ENCODE peak calls at places on chromosomes 1 and 21, in ten cellular contexts. One of them, this sample, is unnamed. For H3K4me1, the result is how much of the 10 kb centered on the place peaks cover.

GRCh38 chr21:38958940-38959685 is 153.4 kb downstream of the ETS2 start:
- DNase-seq in endodermal cell: no peak
- DNase-seq in heart left ventricle: peak
- DNase-seq in H9: no peak
- DNase-seq in body of pancreas: peak
- DNase-seq in Peyer's patch: peak
- DNase-seq in neural progenitor cell: no peak
- DNase-seq in esophagus muscularis mucosa: no peak
- DNase-seq in testis: peak
- DNase-seq in left ventricle myocardium inferior: no peak
- DNase-seq in this sample: no peak

GRCh38 chr1:244326757-244327156 is 125.0 kb downstream of the ADSS2 start:
- DNase-seq in endodermal cell: no peak
- DNase-seq in esophagus muscularis mucosa: no peak
- DNase-seq in testis: no peak
- DNase-seq in Peyer's patch: no peak
- DNase-seq in H9: peak
- DNase-seq in left ventricle myocardium inferior: no peak
- DNase-seq in body of pancreas: no peak
- DNase-seq in heart left ventricle: no peak
- DNase-seq in neural progenitor cell: no peak
- DNase-seq in this sample: no peak

GRCh38 chr1:119181236-119181635 is 40.8 kb upstream of the WARS2 start:
- DNase-seq in esophagus muscularis mucosa: no peak
- DNase-seq in Peyer's patch: no peak
- DNase-seq in endodermal cell: no peak
- DNase-seq in left ventricle myocardium inferior: no peak
- DNase-seq in body of pancreas: no peak
- DNase-seq in testis: no peak
- DNase-seq in H9: no peak
- DNase-seq in neural progenitor cell: no peak
- DNase-seq in heart left ventricle: no peak
- DNase-seq in this sample: no peak

GRCh38 chr1:113684153-113684541 is 75.1 kb downstream of the PHTF1 start:
- DNase-seq in heart left ventricle: peak
- DNase-seq in endodermal cell: no peak
- DNase-seq in Peyer's patch: no peak
- DNase-seq in neural progenitor cell: no peak
- DNase-seq in body of pancreas: peak
- DNase-seq in left ventricle myocardium inferior: peak
- DNase-seq in H9: no peak
- DNase-seq in testis: peak
- DNase-seq in esophagus muscularis mucosa: no peak
- DNase-seq in this sample: no peak

GRCh38 chr1:87334351-87335174 is 5.9 kb downstream of the LMO4 start:
- DNase-seq in left ventricle myocardium inferior: no peak
- DNase-seq in neural progenitor cell: peak
- DNase-seq in endodermal cell: peak
- DNase-seq in Peyer's patch: no peak
- DNase-seq in H9: peak
- DNase-seq in testis: peak
- DNase-seq in esophagus muscularis mucosa: no peak
- DNase-seq in heart left ventricle: no peak
- DNase-seq in body of pancreas: no peak
- DNase-seq in this sample: no peak

GRCh38 chr1:15246960-15247614 is at the start of gene FHAD1:
- DNase-seq in neural progenitor cell: peak
- DNase-seq in heart left ventricle: peak
- DNase-seq in testis: peak
- DNase-seq in body of pancreas: peak
- DNase-seq in Peyer's patch: peak
- DNase-seq in H9: peak
- DNase-seq in esophagus muscularis mucosa: peak
- DNase-seq in left ventricle myocardium inferior: peak
- DNase-seq in endodermal cell: peak
- DNase-seq in this sample: no peak

GRCh38 chr1:32716312-32717126 is 13.9 kb upstream of the SYNC start:
- DNase-seq in Peyer's patch: peak
- DNase-seq in H9: peak
- DNase-seq in body of pancreas: peak
- DNase-seq in neural progenitor cell: peak
- DNase-seq in esophagus muscularis mucosa: no peak
- DNase-seq in endodermal cell: peak
- DNase-seq in heart left ventricle: peak
- DNase-seq in left ventricle myocardium inferior: peak
- DNase-seq in testis: peak
- DNase-seq in this sample: no peak

GRCh38 chr1:27634166-27634981 is 611 bp downstream of the FGR start:
- DNase-seq in endodermal cell: peak
- DNase-seq in esophagus muscularis mucosa: no peak
- DNase-seq in H9: no peak
- DNase-seq in body of pancreas: peak
- DNase-seq in left ventricle myocardium inferior: peak
- DNase-seq in testis: no peak
- DNase-seq in heart left ventricle: peak
- DNase-seq in Peyer's patch: no peak
- DNase-seq in neural progenitor cell: peak
- DNase-seq in this sample: peak

GRCh38 chr1:205458777-205459566 is 3.1 kb upstream of the BLACAT1 start:
- DNase-seq in left ventricle myocardium inferior: no peak
- DNase-seq in heart left ventricle: peak
- DNase-seq in neural progenitor cell: peak
- DNase-seq in Peyer's patch: no peak
- DNase-seq in H9: peak
- DNase-seq in esophagus muscularis mucosa: no peak
- DNase-seq in endodermal cell: peak
- DNase-seq in body of pancreas: peak
- DNase-seq in testis: no peak
- DNase-seq in this sample: no peak

GRCh38 chr1:91650764-91651163 is 150.1 kb downstream of the CDC7 start:
- DNase-seq in esophagus muscularis mucosa: peak
- DNase-seq in testis: peak
- DNase-seq in Peyer's patch: no peak
- DNase-seq in H9: no peak
- DNase-seq in body of pancreas: peak
- DNase-seq in left ventricle myocardium inferior: peak
- DNase-seq in heart left ventricle: peak
- DNase-seq in endodermal cell: no peak
- DNase-seq in neural progenitor cell: no peak
- DNase-seq in this sample: peak

DNA sequence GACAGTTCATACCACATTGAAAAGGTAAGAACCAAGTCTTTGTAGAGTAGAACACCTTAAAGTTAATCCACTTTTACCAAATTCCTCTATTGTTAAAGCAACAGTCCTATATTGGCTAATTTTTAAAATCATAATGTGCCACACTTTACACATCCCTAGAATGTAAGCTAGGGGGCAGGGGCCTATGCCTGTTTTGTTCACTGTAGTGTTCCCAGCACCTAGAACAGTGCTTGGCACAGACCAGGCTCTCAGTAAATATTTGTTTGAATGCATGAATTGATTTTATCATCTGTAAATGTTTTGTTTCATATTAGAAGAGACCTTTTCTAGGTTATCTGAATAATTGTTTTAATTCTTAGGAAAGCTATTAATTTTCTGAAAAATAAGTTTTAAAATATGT is 9.1 kb downstream of the SMAP2 start:
- DNase-seq in endodermal cell: no peak
- DNase-seq in body of pancreas: peak
- DNase-seq in esophagus muscularis mucosa: no peak
- DNase-seq in testis: no peak
- DNase-seq in Peyer's patch: no peak
- DNase-seq in H9: no peak
- DNase-seq in heart left ventricle: no peak
- DNase-seq in neural progenitor cell: no peak
- DNase-seq in left ventricle myocardium inferior: no peak
- DNase-seq in this sample: no peak
- H3K4me1 ChIP-seq in endodermal cell: under half
- H3K4me1 ChIP-seq in body of pancreas: half or more
- H3K4me1 ChIP-seq in esophagus muscularis mucosa: under half
- H3K4me1 ChIP-seq in testis: under half
- H3K4me1 ChIP-seq in Peyer's patch: under half
- H3K4me1 ChIP-seq in H9: under half
- H3K4me1 ChIP-seq in heart left ventricle: under half
- H3K4me1 ChIP-seq in neural progenitor cell: under half
- H3K4me1 ChIP-seq in left ventricle myocardium inferior: half or more
- H3K4me1 ChIP-seq in this sample: under half

DNA sequence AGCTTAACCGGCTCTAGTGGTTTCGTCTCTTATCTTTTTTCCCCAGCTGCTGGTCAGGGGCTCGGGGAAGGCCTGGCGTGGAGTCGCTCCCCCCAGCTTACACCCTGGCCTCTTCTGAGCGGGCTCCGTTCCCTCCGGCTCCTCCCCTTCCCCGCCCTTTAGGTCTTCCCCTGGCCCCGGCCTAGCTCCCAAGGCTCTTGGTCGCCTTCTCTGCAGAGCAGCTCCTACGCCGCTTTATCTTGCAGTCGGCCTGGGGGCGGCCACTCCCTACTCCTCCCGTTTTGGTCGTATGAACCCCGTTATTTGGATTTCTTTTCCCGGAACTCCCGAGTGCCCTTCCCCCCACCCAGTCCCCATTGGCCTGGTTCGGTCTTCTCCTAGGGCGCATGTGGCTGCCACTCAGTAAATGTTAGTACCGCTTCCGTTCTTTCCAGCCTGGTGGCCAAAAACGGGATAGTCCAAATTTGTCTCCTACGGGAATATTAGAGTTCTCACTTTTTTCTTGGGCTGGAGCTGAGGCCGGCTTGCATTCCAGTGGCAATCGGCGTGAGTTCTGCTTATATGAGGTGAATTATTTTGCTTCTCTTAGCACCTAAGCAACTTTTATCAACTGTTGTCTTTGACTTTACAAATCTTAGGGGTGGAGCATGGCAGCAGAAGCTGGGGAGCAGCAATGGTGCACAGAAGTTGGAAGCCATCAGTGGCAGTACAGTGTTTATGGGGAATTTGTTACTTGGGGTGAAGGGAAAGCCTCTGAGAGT is 474 bp downstream of the THRAP3 start:
- DNase-seq in heart left ventricle: peak
- DNase-seq in neural progenitor cell: peak
- DNase-seq in esophagus muscularis mucosa: peak
- DNase-seq in left ventricle myocardium inferior: no peak
- DNase-seq in H9: peak
- DNase-seq in testis: no peak
- DNase-seq in Peyer's patch: no peak
- DNase-seq in endodermal cell: peak
- DNase-seq in body of pancreas: peak
- DNase-seq in this sample: peak
- TF ChIP-seq CTCF in heart left ventricle: peak
- TF ChIP-seq CTCF in neural progenitor cell: peak
- TF ChIP-seq CTCF in esophagus muscularis mucosa: peak
- TF ChIP-seq CTCF in left ventricle myocardium inferior: peak
- TF ChIP-seq CTCF in H9: peak
- TF ChIP-seq CTCF in testis: peak
- TF ChIP-seq CTCF in Peyer's patch: peak
- TF ChIP-seq CTCF in endodermal cell: peak
- TF ChIP-seq CTCF in body of pancreas: no peak
- TF ChIP-seq CTCF in this sample: peak

GRCh38 chr1:56551691-56552090 is 27.7 kb downstream of the PLPP3 start:
- DNase-seq in endodermal cell: no peak
- DNase-seq in esophagus muscularis mucosa: no peak
- DNase-seq in neural progenitor cell: no peak
- DNase-seq in testis: no peak
- DNase-seq in left ventricle myocardium inferior: no peak
- DNase-seq in body of pancreas: no peak
- DNase-seq in heart left ventricle: no peak
- DNase-seq in H9: no peak
- DNase-seq in Peyer's patch: no peak
- DNase-seq in this sample: no peak
- H3K4me1 ChIP-seq in endodermal cell: under half
- H3K4me1 ChIP-seq in esophagus muscularis mucosa: half or more
- H3K4me1 ChIP-seq in neural progenitor cell: half or more
- H3K4me1 ChIP-seq in testis: under half
- H3K4me1 ChIP-seq in left ventricle myocardium inferior: half or more
- H3K4me1 ChIP-seq in body of pancreas: half or more
- H3K4me1 ChIP-seq in heart left ventricle: under half
- H3K4me1 ChIP-seq in H9: under half
- H3K4me1 ChIP-seq in Peyer's patch: under half
- H3K4me1 ChIP-seq in this sample: under half

GRCh38 chr1:12051361-12051760 is 11.7 kb upstream of the TNFRSF8 start:
- DNase-seq in esophagus muscularis mucosa: no peak
- DNase-seq in heart left ventricle: no peak
- DNase-seq in body of pancreas: no peak
- DNase-seq in H9: no peak
- DNase-seq in endodermal cell: no peak
- DNase-seq in neural progenitor cell: no peak
- DNase-seq in left ventricle myocardium inferior: no peak
- DNase-seq in testis: no peak
- DNase-seq in Peyer's patch: no peak
- DNase-seq in this sample: no peak

GRCh38 chr1:12055259-12055658 is 7.8 kb upstream of the TNFRSF8 start:
- DNase-seq in H9: no peak
- DNase-seq in Peyer's patch: no peak
- DNase-seq in body of pancreas: no peak
- DNase-seq in heart left ventricle: no peak
- DNase-seq in left ventricle myocardium inferior: no peak
- DNase-seq in endodermal cell: no peak
- DNase-seq in neural progenitor cell: no peak
- DNase-seq in esophagus muscularis mucosa: no peak
- DNase-seq in testis: no peak
- DNase-seq in this sample: no peak

GRCh38 chr1:12052008-12052573 is 11.0 kb upstream of the TNFRSF8 start:
- DNase-seq in H9: peak
- DNase-seq in heart left ventricle: peak
- DNase-seq in body of pancreas: peak
- DNase-seq in esophagus muscularis mucosa: no peak
- DNase-seq in testis: peak
- DNase-seq in neural progenitor cell: no peak
- DNase-seq in left ventricle myocardium inferior: peak
- DNase-seq in endodermal cell: peak
- DNase-seq in Peyer's patch: no peak
- DNase-seq in this sample: peak

GRCh38 chr1:12053752-12054548 is 9.2 kb upstream of the TNFRSF8 start:
- DNase-seq in neural progenitor cell: no peak
- DNase-seq in left ventricle myocardium inferior: no peak
- DNase-seq in testis: no peak
- DNase-seq in esophagus muscularis mucosa: no peak
- DNase-seq in body of pancreas: no peak
- DNase-seq in heart left ventricle: no peak
- DNase-seq in endodermal cell: no peak
- DNase-seq in H9: no peak
- DNase-seq in Peyer's patch: no peak
- DNase-seq in this sample: no peak

DNA sequence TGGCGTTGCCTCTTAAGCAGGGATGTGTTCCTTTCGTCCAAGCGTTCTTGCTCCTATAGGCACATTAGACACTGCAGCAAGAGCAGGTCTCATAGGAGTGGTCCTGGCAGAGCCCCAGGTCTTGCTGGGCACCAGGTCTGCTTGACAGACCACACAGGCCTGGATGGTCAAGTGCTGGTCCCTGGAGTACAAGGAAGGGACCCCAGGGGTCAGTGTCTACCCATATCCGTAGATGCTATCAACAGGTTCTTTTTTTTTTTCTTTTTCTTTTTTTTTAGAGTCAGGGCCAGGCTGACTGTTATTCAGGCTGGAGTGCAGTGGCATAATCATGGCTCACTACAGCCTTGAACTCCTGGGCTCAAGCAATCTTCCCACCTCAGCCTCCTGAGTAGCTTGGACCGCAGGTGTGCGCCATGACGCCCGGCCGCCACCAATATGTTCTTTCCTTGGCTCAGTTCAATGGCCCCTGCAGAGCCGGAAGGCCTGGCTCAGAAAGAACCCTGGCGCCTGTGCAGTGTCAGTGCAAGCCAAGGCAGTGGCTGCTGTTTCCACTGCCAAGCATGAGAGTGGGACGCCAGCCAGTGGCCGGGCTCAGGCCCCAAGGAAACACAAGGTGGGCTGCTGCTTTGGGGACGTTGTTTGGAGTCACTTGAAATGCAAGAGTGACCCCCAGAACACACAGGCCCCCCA is 10.0 kb upstream of the TNFRSF8 start:
- DNase-seq in Peyer's patch: no peak
- DNase-seq in left ventricle myocardium inferior: peak
- DNase-seq in endodermal cell: peak
- DNase-seq in H9: no peak
- DNase-seq in testis: peak
- DNase-seq in body of pancreas: no peak
- DNase-seq in neural progenitor cell: no peak
- DNase-seq in heart left ventricle: peak
- DNase-seq in esophagus muscularis mucosa: no peak
- DNase-seq in this sample: peak
- TF ChIP-seq CTCF in Peyer's patch: no peak
- TF ChIP-seq CTCF in left ventricle myocardium inferior: peak
- TF ChIP-seq CTCF in endodermal cell: peak
- TF ChIP-seq CTCF in H9: peak
- TF ChIP-seq CTCF in testis: no peak
- TF ChIP-seq CTCF in body of pancreas: no peak
- TF ChIP-seq CTCF in neural progenitor cell: no peak
- TF ChIP-seq CTCF in heart left ventricle: peak
- TF ChIP-seq CTCF in esophagus muscularis mucosa: no peak
- TF ChIP-seq CTCF in this sample: no peak

This sample was measured in ascending aorta.